ENCODE peak calls at places on chromosomes 4 and X, in eight cellular contexts. F, C, T, R, M, V, X and B are unnamed samples.

GRCh38 chr4:85600501-85600900 is 125.6 kb downstream of the ARHGAP24 start:
- DNase-seq in F (no peak), C (no peak), T (no peak), R (no peak), M (no peak), V (no peak), X (no peak), B (no peak)

GRCh38 chr4:188971125-188971524 is 831.9 kb downstream of the TRIML1 start:
- DNase-seq in F (no peak), C (peak), T (no peak), R (no peak), M (no peak), V (no peak), X (no peak), B (peak)

GRCh38 chrX:152989292-152989658 is 4.6 kb downstream of the PNMA5 start:
- DNase-seq in F (no peak), C (no peak), T (no peak), R (peak), M (no peak), V (no peak), X (no peak), B (peak)

GRCh38 chrX:26613951-26614350 is 398.0 kb downstream of the MAGEB5 start:
- DNase-seq in F (no peak), C (no peak), T (no peak), R (no peak), M (no peak), V (no peak), X (no peak), B (no peak)

GRCh38 chr4:150794706-150795105 is 212.8 kb downstream of the MAB21L2 start:
- DNase-seq in F (no peak), C (no peak), T (no peak), R (no peak), M (no peak), V (no peak), X (no peak), B (no peak)

GRCh38 chr4:158814636-158815035 is 45.8 kb downstream of the FNIP2 start:
- DNase-seq in F (no peak), C (no peak), T (no peak), R (no peak), M (no peak), V (no peak), X (no peak), B (peak)

GRCh38 chr4:176077561-176077960 is 11.9 kb downstream of the WDR17 start:
- DNase-seq in F (no peak), C (no peak), T (no peak), R (no peak), M (no peak), V (no peak), X (no peak), B (no peak)

GRCh38 chr4:187256897-187257296 is 533.2 kb upstream of the FAT1 start:
- DNase-seq in F (no peak), C (no peak), T (no peak), R (no peak), M (no peak), V (no peak), X (no peak), B (no peak)

GRCh38 chrX:77162777-77163176 is 284.4 kb upstream of the FGF16 start:
- DNase-seq in F (no peak), C (no peak), T (no peak), R (no peak), M (no peak), V (no peak), X (no peak), B (no peak)

GRCh38 chrX:130097507-130098201 is 12.6 kb downstream of the ELF4 start:
- DNase-seq in F (no peak), C (no peak), T (no peak), R (no peak), M (peak), V (no peak), X (no peak), B (no peak)

GRCh38 chrX:129934952-129935351 is 29.0 kb downstream of the UTP14A start:
- DNase-seq in F (no peak), C (peak), T (no peak), R (no peak), M (no peak), V (no peak), X (no peak), B (no peak)

GRCh38 chr4:76535603-76536380 is 100.8 kb downstream of the SHROOM3 start:
- DNase-seq in F (no peak), C (peak), T (no peak), R (no peak), M (no peak), V (no peak), X (peak), B (no peak)

GRCh38 chr4:115219315-115219840 is 106.0 kb upstream of the NDST4 start:
- DNase-seq in F (no peak), C (peak), T (no peak), R (no peak), M (no peak), V (no peak), X (no peak), B (no peak)

GRCh38 chrX:138519296-138519695 is 192.2 kb downstream of the FGF13 start:
- DNase-seq in F (no peak), C (peak), T (no peak), R (no peak), M (no peak), V (no peak), X (no peak), B (no peak)

GRCh38 chr4:151641167-151641566 is 119.6 kb downstream of the GATB start:
- DNase-seq in F (no peak), C (no peak), T (no peak), R (no peak), M (no peak), V (no peak), X (no peak), B (peak)

GRCh38 chr4:4667643-4668081 is 125.8 kb upstream of the STX18 start:
- DNase-seq in F (no peak), C (no peak), T (no peak), R (no peak), M (no peak), V (no peak), X (no peak), B (no peak)

GRCh38 chr4:2402453-2402852 is 16.0 kb downstream of the ZFYVE28 start:
- DNase-seq in F (peak), C (no peak), T (no peak), R (no peak), M (no peak), V (no peak), X (no peak), B (no peak)

GRCh38 chr4:154807042-154807630 is 26.1 kb downstream of the RBM46 start:
- DNase-seq in F (no peak), C (peak), T (no peak), R (peak), M (no peak), V (no peak), X (no peak), B (peak)

GRCh38 chrX:150212672-150213480 is 150.2 kb upstream of the MAMLD1 start:
- DNase-seq in F (no peak), C (no peak), T (no peak), R (no peak), M (peak), V (peak), X (peak), B (peak)

GRCh38 chrX:55767100-55767499 is 49.6 kb downstream of the RRAGB start:
- DNase-seq in F (no peak), C (no peak), T (no peak), R (no peak), M (no peak), V (no peak), X (no peak), B (peak)

GRCh38 chr4:100641326-100641725 is 123.5 kb upstream of the EMCN start:
- DNase-seq in F (peak), C (peak), T (no peak), R (no peak), M (no peak), V (no peak), X (no peak), B (no peak)

GRCh38 chr4:38004062-38004461 is 43.9 kb downstream of the PTTG2 start:
- DNase-seq in F (no peak), C (no peak), T (no peak), R (no peak), M (no peak), V (no peak), X (peak), B (no peak)

GRCh38 chrX:24494544-24495113 is 29.5 kb downstream of the PDK3 start:
- DNase-seq in F (no peak), C (peak), T (no peak), R (no peak), M (no peak), V (peak), X (peak), B (peak)

GRCh38 chrX:136767104-136767941 is 13.4 kb downstream of the ARHGEF6 start:
- DNase-seq in F (no peak), C (peak), T (peak), R (peak), M (peak), V (peak), X (peak), B (peak)

GRCh38 chrX:71081348-71082148 is 13.4 kb upstream of the SNX12 start:
- DNase-seq in F (no peak), C (peak), T (no peak), R (no peak), M (no peak), V (no peak), X (no peak), B (peak)

GRCh38 chrX:135421537-135421931 is 210 bp upstream of the SMIM10L2A start:
- DNase-seq in F (peak), C (peak), T (peak), R (peak), M (peak), V (peak), X (peak), B (peak)

GRCh38 chr4:16161866-16162408 is 64.3 kb downstream of the TAPT1 start:
- DNase-seq in F (no peak), C (no peak), T (no peak), R (no peak), M (no peak), V (no peak), X (no peak), B (no peak)

GRCh38 chr4:94976371-94977011 is 218.7 kb downstream of the BMPR1B start:
- DNase-seq in F (no peak), C (no peak), T (no peak), R (no peak), M (no peak), V (no peak), X (no peak), B (peak)

GRCh38 chr4:159366966-159367365 is 264.1 kb downstream of the RAPGEF2 start:
- DNase-seq in F (no peak), C (no peak), T (no peak), R (no peak), M (no peak), V (peak), X (no peak), B (no peak)

GRCh38 chr4:108849611-108850406 is 87.0 kb upstream of the ETNPPL start:
- DNase-seq in F (no peak), C (peak), T (no peak), R (no peak), M (no peak), V (no peak), X (peak), B (peak)

GRCh38 chr4:86957214-86957613 is 22.4 kb downstream of the AFF1 start:
- DNase-seq in F (no peak), C (no peak), T (no peak), R (peak), M (no peak), V (no peak), X (peak), B (peak)

GRCh38 chr4:186067757-186068385 is 1.1 kb upstream of the TLR3 start:
- DNase-seq in F (no peak), C (peak), T (peak), R (peak), M (peak), V (peak), X (peak), B (peak)

GRCh38 chrX:53071604-53072417 is 10.4 kb upstream of the TSPYL2 start:
- DNase-seq in F (peak), C (peak), T (peak), R (peak), M (peak), V (peak), X (peak), B (peak)

GRCh38 chr4:40395908-40396806 is 61.0 kb downstream of the CHRNA9 start:
- DNase-seq in F (no peak), C (peak), T (peak), R (no peak), M (peak), V (peak), X (no peak), B (peak)